ENCODE peak calls at places on chromosomes 11 and 22, in five cellular contexts. A, F, O, D and W are unnamed samples.

GRCh38 chr22:18970180-18970947 is 34.3 kb upstream of the PRODH start:
- DNase-seq in F (no peak), O (no peak), D (no peak), A (no peak), W (no peak)

GRCh38 chr11:37788141-37788877 is 1190.3 kb upstream of the RAG2 start:
- DNase-seq in A (no peak), F (no peak), D (no peak), O (no peak), W (no peak)

GRCh38 chr11:102879801-102880200 is 5.0 kb upstream of the MMP12 start:
- DNase-seq in D (no peak), A (no peak), O (no peak), F (no peak), W (no peak)

GRCh38 chr22:40040927-40041326 is 46.2 kb downstream of the FAM83F start:
- DNase-seq in O (no peak), D (no peak), F (no peak), A (peak), W (no peak)

GRCh38 chr11:110986016-110986415 is 259.5 kb upstream of the POU2AF2 start:
- DNase-seq in D (no peak), O (no peak), A (no peak), F (no peak), W (no peak)

GRCh38 chr11:73480677-73481076 is 104.5 kb downstream of the RELT start:
- DNase-seq in D (no peak), O (no peak), A (no peak), F (no peak), W (no peak)

GRCh38 chr11:57277845-57278720 is 41.0 kb upstream of the APLNR start:
- DNase-seq in F (peak), A (peak), D (peak), O (peak), W (peak)

GRCh38 chr11:124113890-124114289 is 1.4 kb upstream of the VWA5A start:
- DNase-seq in D (no peak), A (no peak), F (no peak), O (no peak), W (no peak)

GRCh38 chr11:83249972-83250593 is 36.1 kb downstream of the CCDC90B start:
- DNase-seq in A (no peak), F (no peak), O (no peak), D (no peak), W (no peak)

GRCh38 chr11:69277074-69277809 is 16.7 kb upstream of the MYEOV start:
- DNase-seq in A (no peak), F (no peak), O (no peak), D (no peak), W (no peak)

GRCh38 chr11:46404476-46405017 is 13.0 kb upstream of the CHRM4 start:
- DNase-seq in D (no peak), O (no peak), F (no peak), A (no peak), W (no peak)

GRCh38 chr11:44855138-44855849 is 95.4 kb downstream of the TP53I11 start:
- DNase-seq in F (no peak), D (no peak), O (no peak), A (no peak), W (no peak)

GRCh38 chr11:87780068-87780413 is 395.2 kb downstream of the RAB38 start:
- DNase-seq in A (no peak), F (no peak), O (no peak), D (no peak), W (no peak)

GRCh38 chr22:20567371-20567847 is 60.0 kb downstream of the MED15 start:
- DNase-seq in F (no peak), D (no peak), A (no peak), O (no peak), W (no peak)

GRCh38 chr11:111200010-111200534 is 45.5 kb upstream of the POU2AF2 start:
- DNase-seq in A (no peak), O (no peak), F (no peak), D (no peak), W (no peak)

GRCh38 chr22:22168190-22168940 is 76.2 kb upstream of the VPREB1 start:
- DNase-seq in D (no peak), A (no peak), F (no peak), O (no peak), W (no peak)

GRCh38 chr22:35782504-35782903 is 64.8 kb downstream of the APOL5 start:
- DNase-seq in D (no peak), F (no peak), O (no peak), A (no peak), W (no peak)

GRCh38 chr11:111829185-111829968 is 42.0 kb downstream of the ALG9 start:
- DNase-seq in A (no peak), O (no peak), F (no peak), D (no peak), W (no peak)

GRCh38 chr11:35523351-35523768 is 2.1 kb downstream of the PAMR1 start:
- DNase-seq in D (no peak), F (no peak), O (no peak), A (no peak), W (no peak)

GRCh38 chr11:122207921-122208764 is 92.1 kb upstream of the BLID start:
- DNase-seq in F (no peak), A (no peak), D (no peak), O (no peak), W (no peak)

GRCh38 chr11:77276271-77276670 is 25.2 kb downstream of the GDPD4 start:
- DNase-seq in O (no peak), A (no peak), D (no peak), F (no peak), W (no peak)

GRCh38 chr11:57764527-57764926 is 2.9 kb downstream of the CTNND1 start:
- DNase-seq in F (no peak), A (no peak), O (no peak), D (no peak), W (no peak)

GRCh38 chr11:41879186-41879738 is 419.8 kb upstream of the LRRC4C start:
- DNase-seq in A (no peak), D (no peak), O (no peak), F (no peak), W (no peak)

GRCh38 chr11:106228996-106229395 is 151.5 kb downstream of the AASDHPPT start:
- DNase-seq in F (no peak), A (no peak), D (no peak), O (no peak), W (no peak)

GRCh38 chr22:45468872-45469572 is 33.7 kb upstream of the FBLN1 start:
- DNase-seq in A (no peak), F (no peak), D (no peak), O (no peak), W (peak)

GRCh38 chr11:65266210-65266609 is 4.4 kb downstream of the POLA2 start:
- DNase-seq in A (no peak), F (no peak), D (no peak), O (no peak), W (no peak)
- TF ChIP-seq CTCF in A (no peak), F (no peak), D (no peak), O (no peak), W (no peak)

GRCh38 chr11:120942701-120943100 is 81.2 kb upstream of the TBCEL start:
- DNase-seq in O (no peak), A (no peak), D (no peak), F (no peak), W (no peak)

GRCh38 chr11:120941000-120941399 is 82.9 kb upstream of the TBCEL start:
- DNase-seq in O (no peak), D (no peak), A (no peak), F (no peak), W (no peak)

GRCh38 chr11:120950880-120951279 is 73.0 kb upstream of the TBCEL start:
- DNase-seq in A (no peak), O (no peak), D (no peak), F (no peak), W (no peak)

GRCh38 chr11:120940297-120940847 is 83.5 kb upstream of the TBCEL start:
- DNase-seq in F (no peak), D (no peak), O (no peak), A (no peak), W (no peak)

GRCh38 chr11:120945042-120945441 is 78.9 kb upstream of the TBCEL start:
- DNase-seq in F (no peak), A (no peak), D (no peak), O (no peak), W (no peak)
- TF ChIP-seq CTCF in F (peak), A (no peak), D (peak), O (no peak), W (no peak)

DNA sequence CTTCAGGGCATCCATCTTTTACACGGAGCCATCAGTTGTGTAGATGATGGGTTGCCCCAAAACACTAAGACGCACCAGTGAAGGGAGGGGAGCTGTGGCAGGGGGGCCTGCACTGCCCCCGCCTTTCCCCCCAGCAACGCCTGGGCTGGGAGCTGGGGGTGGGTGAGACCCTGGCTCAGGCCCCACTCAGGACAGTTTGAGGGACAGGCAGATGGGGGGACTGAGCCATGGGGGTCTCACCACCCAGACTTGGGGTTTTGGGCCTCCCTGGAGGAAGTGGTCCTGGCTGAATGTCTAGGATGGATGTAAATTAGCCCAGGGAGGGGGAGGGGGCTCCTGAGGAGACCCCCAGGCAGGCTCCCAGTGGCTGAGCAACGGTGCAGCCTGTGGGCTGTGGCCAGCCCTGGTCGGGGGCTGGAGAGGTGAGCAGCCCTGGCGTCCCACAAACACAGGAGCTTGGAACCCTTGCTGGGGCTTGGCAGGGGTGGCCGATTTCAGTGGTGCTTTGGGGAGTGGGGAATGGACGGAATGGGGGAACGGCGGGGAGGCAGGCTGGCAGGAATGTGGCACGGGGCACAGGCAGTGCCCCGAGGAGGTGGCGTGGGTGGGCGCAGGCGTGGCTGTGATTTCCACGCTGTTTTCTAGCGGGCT is 6.1 kb downstream of the PARVB start:
- DNase-seq in A (no peak), F (no peak), D (no peak), O (no peak), W (no peak)
- TF ChIP-seq CTCF in A (no peak), F (no peak), D (no peak), O (no peak), W (no peak)

DNA sequence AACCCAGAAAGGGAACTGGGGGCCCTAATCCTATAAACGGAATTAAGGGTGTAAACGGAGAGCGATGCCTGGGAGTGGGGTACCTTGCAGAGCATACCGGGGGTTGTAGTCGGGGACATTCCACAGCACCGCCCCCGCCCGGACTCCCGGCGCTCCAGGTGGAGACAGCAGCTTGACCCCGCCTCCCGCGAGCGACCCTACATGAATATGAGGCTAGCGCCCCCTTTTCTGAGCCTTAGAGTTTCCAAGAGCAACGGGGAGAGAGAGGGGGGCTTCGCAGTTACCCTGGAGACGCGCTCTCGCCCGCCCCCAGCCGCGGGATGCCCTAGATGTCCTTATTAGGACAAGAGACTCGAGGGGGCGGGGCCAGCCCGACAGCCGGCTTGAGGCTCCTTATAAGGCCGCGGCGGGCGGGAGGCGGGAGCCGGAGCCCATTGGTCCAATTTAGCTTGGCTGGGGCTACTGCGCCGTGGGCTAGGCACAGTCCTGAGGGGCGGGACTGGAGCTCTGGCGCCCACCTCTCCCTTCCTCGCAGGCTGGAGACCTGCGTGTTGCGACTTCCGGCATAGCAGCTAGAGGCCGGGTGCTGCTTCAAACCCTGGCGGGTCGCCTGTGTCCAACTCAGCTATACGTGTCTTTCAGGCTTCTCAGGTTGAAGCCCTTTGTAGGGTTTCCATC is 960 bp upstream of the MUS81 start:
- DNase-seq in D (peak), A (peak), O (peak), F (peak), W (peak)
- TF ChIP-seq CTCF in D (peak), A (no peak), O (no peak), F (peak), W (no peak)

GRCh38 chr11:76236092-76237026 is 30.1 kb upstream of the WNT11 start:
- DNase-seq in D (peak), O (peak), F (peak), A (peak), W (peak)

GRCh38 chr11:76239483-76240142 is 33.3 kb upstream of the WNT11 start:
- DNase-seq in D (peak), O (no peak), A (peak), F (no peak), W (no peak)

GRCh38 chr11:76237041-76237649 is 30.8 kb upstream of the WNT11 start:
- DNase-seq in D (no peak), A (no peak), O (no peak), F (no peak), W (no peak)

GRCh38 chr11:76238551-76238950 is 32.2 kb upstream of the WNT11 start:
- DNase-seq in D (no peak), A (peak), O (no peak), F (no peak), W (no peak)

DNA sequence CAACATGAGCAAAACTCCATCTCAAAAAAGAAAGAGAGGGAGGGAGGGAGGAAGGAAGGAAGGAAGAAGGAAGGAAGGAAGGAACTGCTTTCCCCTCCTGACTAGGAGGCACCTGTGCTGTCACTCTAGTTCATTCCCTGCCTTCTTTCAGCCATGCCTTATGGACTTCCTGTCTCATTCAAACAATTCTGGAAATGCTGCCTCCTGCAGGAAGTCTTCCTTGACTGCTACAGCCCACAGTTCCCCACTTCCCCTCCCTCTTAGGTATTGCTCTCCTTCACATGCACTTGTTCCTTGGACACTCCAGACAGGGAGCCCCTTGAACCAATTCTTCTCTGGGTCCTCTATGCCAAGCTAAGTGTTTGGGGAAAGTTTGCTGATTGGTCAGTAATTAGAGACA is 31.6 kb upstream of the WNT11 start:
- DNase-seq in A (no peak), O (no peak), D (no peak), F (no peak), W (no peak)
- TF ChIP-seq CTCF in A (no peak), O (no peak), D (peak), F (no peak), W (no peak)

GRCh38 chr11:19844806-19845205 is 132.2 kb downstream of the NAV2 start:
- DNase-seq in F (no peak), O (no peak), D (no peak), A (no peak), W (no peak)
- TF ChIP-seq CTCF in F (no peak), O (no peak), D (no peak), A (no peak), W (no peak)

GRCh38 chr11:132032555-132032954 is 662.1 kb downstream of the NTM start:
- DNase-seq in O (no peak), F (no peak), A (no peak), D (no peak), W (no peak)

GRCh38 chr11:132026746-132027145 is 656.3 kb downstream of the NTM start:
- DNase-seq in D (no peak), F (no peak), A (no peak), O (no peak), W (no peak)

GRCh38 chr11:132024587-132025295 is 654.3 kb downstream of the NTM start:
- DNase-seq in F (no peak), D (no peak), O (no peak), A (no peak), W (no peak)

GRCh38 chr11:132030896-132031295 is 660.5 kb downstream of the NTM start:
- DNase-seq in O (no peak), D (no peak), F (no peak), A (no peak), W (no peak)

GRCh38 chr11:132028380-132029240 is 658.2 kb downstream of the NTM start:
- DNase-seq in F (no peak), O (peak), D (no peak), A (peak), W (no peak)
- TF ChIP-seq CTCF in F (no peak), O (no peak), D (peak), A (peak), W (no peak)